ENCODE peak calls at places on chromosomes 13 and 19, in nine cellular contexts. A is neuronal stem cell, H is ascending aorta, W is dorsolateral prefrontal cortex, E is gastrocnemius medialis, J is A673, T is A549, V is heart right ventricle, F is tibial nerve. O is an unnamed sample.

GRCh38 chr19:5593245-5593962 is 25.7 kb upstream of the TINCR start:
- DNase-seq in A (no peak), H (no peak), W (no peak), E (no peak), J (peak; percentile 81), T (no peak), V (no peak), F (no peak), O (peak; percentile 47)

GRCh38 chr13:51453308-51453958 is 597 bp upstream of the INTS6 start:
- DNase-seq in A (no peak), H (no peak), W (peak; percentile 59), E (peak; percentile 61), J (peak; percentile 78), T (no peak), V (peak; percentile 85), F (peak; percentile 71), O (peak; percentile 85)

GRCh38 chr13:36163303-36163702 is 32.1 kb upstream of the DCLK1 start:
- DNase-seq in A (no peak), H (no peak), W (no peak), E (no peak), J (peak; percentile 29), T (no peak), V (no peak), F (peak; percentile 17), O (no peak)

GRCh38 chr13:44298314-44298713 is 75.3 kb upstream of the SERP2 start:
- DNase-seq in A (no peak), H (no peak), W (no peak), E (no peak), J (no peak), T (no peak), V (no peak), F (no peak), O (no peak)

GRCh38 chr13:26590951-26591350 is 33.5 kb downstream of the WASF3 start:
- DNase-seq in A (no peak), H (no peak), W (no peak), E (no peak), J (no peak), T (no peak), V (no peak), F (no peak), O (no peak)

GRCh38 chr13:94412870-94413269 is 66.6 kb downstream of the DCT start:
- DNase-seq in A (no peak), H (no peak), W (no peak), E (no peak), J (no peak), T (no peak), V (no peak), F (no peak), O (no peak)

GRCh38 chr13:105446197-105446596 is 1089.3 kb downstream of the EFNB2 start:
- DNase-seq in A (no peak), H (peak; percentile 64), W (no peak), E (no peak), J (no peak), T (peak; percentile 9), V (no peak), F (no peak), O (no peak)

GRCh38 chr13:48828962-48829405 is 146.7 kb upstream of the FNDC3A start:
- DNase-seq in A (no peak), H (no peak), W (no peak), E (no peak), J (no peak), T (peak; percentile 18), V (no peak), F (no peak), O (no peak)

GRCh38 chr19:18433735-18434398 is 4.1 kb downstream of the ISYNA1 start:
- DNase-seq in A (no peak), H (no peak), W (no peak), E (no peak), J (peak; percentile 52), T (no peak), V (no peak), F (no peak), O (peak; percentile 60)
- H3K4me3 ChIP-seq in A (no peak overlapping the region), H (peak overlapping the region; percentile 50), W (peak overlapping the region; percentile 38), E (no peak overlapping the region), J (peak overlapping the region; percentile 34), T (no peak overlapping the region), V (peak overlapping the region; percentile 48), F (no peak overlapping the region), O (peak overlapping the region; percentile 52)

GRCh38 chr19:29308977-29309520 is 96.1 kb upstream of the UQCRFS1 start:
- DNase-seq in A (no peak), H (no peak), W (no peak), E (no peak), J (no peak), T (no peak), V (no peak), F (no peak), O (no peak)
- H3K4me3 ChIP-seq in A (no peak overlapping the region), H (no peak overlapping the region), W (no peak overlapping the region), E (no peak overlapping the region), J (no peak overlapping the region), T (no peak overlapping the region), V (no peak overlapping the region), F (no peak overlapping the region), O (no peak overlapping the region)

GRCh38 chr19:14363203-14364097 is 17.8 kb upstream of the ADGRE5 start:
- DNase-seq in A (peak; percentile 40), H (peak; percentile 94), W (no peak), E (peak; percentile 47), J (peak; percentile 86), T (peak; percentile 87), V (peak; percentile 91), F (no peak), O (peak; percentile 79)
- H3K4me3 ChIP-seq in A (peak overlapping the region; percentile 34), H (peak overlapping the region; percentile 24), W (no peak overlapping the region), E (peak overlapping the region; percentile 40), J (peak overlapping the region; percentile 26), T (peak overlapping the region; percentile 64), V (peak overlapping the region; percentile 37), F (peak overlapping the region; percentile 33), O (peak overlapping the region; percentile 39)

GRCh38 chr19:40274585-40275544 is 10.3 kb downstream of the AKT2 start:
- DNase-seq in A (no peak), H (no peak), W (no peak), E (no peak), J (no peak), T (no peak), V (no peak), F (no peak), O (no peak)
- H3K4me3 ChIP-seq in A (no peak overlapping the region), H (no peak overlapping the region), W (no peak overlapping the region), E (no peak overlapping the region), J (no peak overlapping the region), T (no peak overlapping the region), V (no peak overlapping the region), F (no peak overlapping the region), O (no peak overlapping the region)

GRCh38 chr13:79401259-79402071 is 4.6 kb downstream of the RBM26 start:
- DNase-seq in A (no peak), H (no peak), W (no peak), E (no peak), J (no peak), T (no peak), V (no peak), F (no peak), O (no peak)
- H3K4me3 ChIP-seq in A (no peak overlapping the region), H (no peak overlapping the region), W (no peak overlapping the region), E (no peak overlapping the region), J (no peak overlapping the region), T (no peak overlapping the region), V (no peak overlapping the region), F (no peak overlapping the region), O (peak overlapping the region; percentile 72)

GRCh38 chr19:57321746-57322145 is 1.5 kb downstream of the ZNF543 start:
- DNase-seq in A (no peak), H (no peak), W (no peak), E (no peak), J (no peak), T (no peak), V (no peak), F (no peak), O (no peak)
- H3K4me3 ChIP-seq in A (peak overlapping the region; percentile 72), H (peak overlapping the region; percentile 65), W (peak overlapping the region; percentile 78), E (peak overlapping the region; percentile 99), J (peak overlapping the region; percentile 93), T (no peak overlapping the region), V (peak overlapping the region; percentile 81), F (no peak overlapping the region), O (peak overlapping the region; percentile 84)

DNA sequence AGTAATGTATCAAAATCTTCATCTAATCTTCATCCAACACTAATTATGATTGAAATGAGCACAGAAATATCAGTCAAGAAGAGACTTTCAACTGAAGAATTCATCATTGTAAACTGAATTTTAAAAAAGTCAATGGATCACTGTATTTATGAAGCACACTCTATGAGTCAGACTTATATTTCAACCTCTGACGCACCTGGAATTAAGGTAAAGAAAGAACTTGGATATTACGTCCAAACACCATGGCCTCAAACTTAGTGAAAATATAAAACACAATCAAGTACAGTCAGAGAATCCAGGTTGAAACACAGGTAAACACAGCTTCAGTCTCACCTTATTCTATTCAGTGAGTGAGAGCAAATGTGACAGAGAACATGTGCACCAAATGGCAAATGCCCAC is 39.5 kb downstream of the MIPEP start:
- DNase-seq in A (no peak), H (no peak), W (no peak), E (no peak), J (no peak), T (no peak), V (no peak), F (no peak), O (no peak)
- H3K4me3 ChIP-seq in A (no peak overlapping the region), H (no peak overlapping the region), W (no peak overlapping the region), E (no peak overlapping the region), J (no peak overlapping the region), T (no peak overlapping the region), V (no peak overlapping the region), F (no peak overlapping the region), O (no peak overlapping the region)

GRCh38 chr19:19261350-19262189 is 11.5 kb downstream of the TM6SF2 start:
- DNase-seq in A (peak; percentile 75), H (no peak), W (no peak), E (no peak), J (no peak), T (no peak), V (no peak), F (no peak), O (no peak)
- H3K4me3 ChIP-seq in A (peak overlapping the region; percentile 39), H (no peak overlapping the region), W (peak overlapping the region; percentile 17), E (no peak overlapping the region), J (peak overlapping the region; percentile 10), T (peak overlapping the region; percentile 28), V (peak overlapping the region; percentile 5), F (no peak overlapping the region), O (peak overlapping the region; percentile 30)

DNA sequence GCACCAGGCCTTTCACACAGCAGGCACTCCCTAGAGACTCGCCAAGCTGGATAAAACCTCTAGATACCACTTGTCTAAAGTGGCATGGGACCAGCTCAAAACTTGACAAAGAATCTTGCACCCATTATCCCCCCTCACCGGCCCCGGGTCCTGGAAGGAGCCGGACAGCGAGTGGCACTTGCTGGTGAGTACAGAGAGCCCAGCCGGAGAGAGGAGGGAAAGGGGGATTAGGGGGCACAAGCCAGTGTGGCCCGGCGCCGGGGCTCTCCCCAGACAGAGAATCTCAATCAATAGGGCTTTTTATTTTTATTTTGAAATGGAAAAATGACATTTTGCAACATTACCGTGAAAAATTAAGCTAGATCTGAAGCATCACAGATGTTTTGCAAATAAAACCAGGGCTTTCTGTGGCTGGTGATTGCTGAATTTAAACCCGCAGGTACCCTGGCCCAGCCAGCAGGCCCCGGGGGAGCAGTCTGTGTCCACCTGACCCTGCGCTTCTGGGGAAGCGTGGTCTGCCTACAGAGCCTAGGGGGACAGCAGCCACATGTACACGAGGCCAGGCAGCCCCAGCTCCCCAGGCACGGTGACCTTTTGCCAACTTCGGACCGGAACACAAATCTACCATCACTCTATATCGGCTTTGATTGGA is 10.0 kb upstream of the VSTM2B start:
- DNase-seq in A (no peak), H (no peak), W (no peak), E (no peak), J (no peak), T (no peak), V (no peak), F (no peak), O (no peak)
- H3K4me3 ChIP-seq in A (no peak overlapping the region), H (no peak overlapping the region), W (no peak overlapping the region), E (no peak overlapping the region), J (no peak overlapping the region), T (no peak overlapping the region), V (no peak overlapping the region), F (no peak overlapping the region), O (no peak overlapping the region)

GRCh38 chr13:50085063-50085462 is 69.8 kb downstream of the KCNRG start:
- DNase-seq in A (peak; percentile 32), H (no peak), W (no peak), E (no peak), J (peak; percentile 73), T (peak; percentile 32), V (no peak), F (no peak), O (no peak)
- H3K4me3 ChIP-seq in A (no peak overlapping the region), H (no peak overlapping the region), W (no peak overlapping the region), E (no peak overlapping the region), J (peak overlapping the region; percentile 24), T (no peak overlapping the region), V (peak overlapping the region; percentile 18), F (no peak overlapping the region), O (no peak overlapping the region)